ENCODE peak calls at places on chromosomes 11 and 22, in six cellular contexts. Y is H1, L is spleen, G is upper lobe of left lung, P is stomach, J is HCT116. X is an unnamed sample.
A peak's percentile ranks its signal among the peaks of the same experiment; 100 is the strongest.

GRCh38 chr11:12276356-12276755 is 101.0 kb upstream of the PARVA start:
- DNase-seq in Y (no peak), L (no peak), G (no peak), P (peak; percentile 22), J (no peak), X (no peak)

GRCh38 chr11:69873166-69874077 is 54.2 kb upstream of the FGF3 start:
- DNase-seq in Y (no peak), L (peak; percentile 47), G (no peak), P (peak; percentile 19), J (no peak), X (no peak)

GRCh38 chr11:45158891-45159605 is 12.6 kb downstream of the PRDM11 start:
- DNase-seq in Y (no peak), L (peak; percentile 70), G (no peak), P (no peak), J (no peak), X (no peak)

GRCh38 chr11:115580927-115581680 is 76.9 kb upstream of the CADM1 start:
- DNase-seq in Y (no peak), L (no peak), G (no peak), P (peak; percentile 51), J (no peak), X (no peak)

GRCh38 chr11:79438631-79439429 is 2.0 kb downstream of the TENM4 start:
- DNase-seq in Y (peak; percentile 73), L (no peak), G (peak; percentile 64), P (no peak), J (no peak), X (no peak)

GRCh38 chr11:46382644-46383403 is 1.4 kb downstream of the MDK start:
- DNase-seq in Y (peak; percentile 72), L (peak; percentile 74), G (peak; percentile 50), P (no peak), J (no peak), X (no peak)

GRCh38 chr22:37278261-37278660 is 4.0 kb upstream of the CYTH4 start:
- DNase-seq in Y (no peak), L (peak; percentile 6), G (no peak), P (no peak), J (no peak), X (no peak)

GRCh38 chr11:95794086-95794485 is 3.8 kb downstream of the CEP57 start:
- DNase-seq in Y (no peak), L (no peak), G (no peak), P (no peak), J (no peak), X (no peak)

GRCh38 chr22:30040499-30041055 is 39.7 kb upstream of the HORMAD2 start:
- DNase-seq in Y (no peak), L (no peak), G (no peak), P (no peak), J (no peak), X (no peak)

GRCh38 chr22:43275545-43275981 is 67.6 kb downstream of the SCUBE1 start:
- DNase-seq in Y (peak; percentile 74), L (no peak), G (no peak), P (no peak), J (peak; percentile 56), X (no peak)

GRCh38 chr11:1003159-1003558 is 33.4 kb downstream of the MUC6 start:
- DNase-seq in Y (no peak), L (no peak), G (peak; percentile 72), P (no peak), J (no peak), X (no peak)

GRCh38 chr11:83572521-83572920 is 286.4 kb upstream of the CCDC90B start:
- DNase-seq in Y (no peak), L (no peak), G (no peak), P (no peak), J (no peak), X (no peak)

GRCh38 chr11:11483622-11484021 is 130.6 kb upstream of the CSNK2A3 start:
- DNase-seq in Y (no peak), L (no peak), G (no peak), P (no peak), J (no peak), X (no peak)

GRCh38 chr11:107849791-107850190 is 8.8 kb downstream of the SLC35F2 start:
- DNase-seq in Y (no peak), L (no peak), G (no peak), P (no peak), J (no peak), X (no peak)

GRCh38 chr22:17795661-17796548 is 21.6 kb upstream of the BID start:
- DNase-seq in Y (no peak), L (no peak), G (no peak), P (no peak), J (no peak), X (no peak)

GRCh38 chr11:26964335-26964734 is 29.6 kb upstream of the FIBIN start:
- DNase-seq in Y (no peak), L (no peak), G (no peak), P (no peak), J (no peak), X (no peak)

GRCh38 chr22:21646608-21647590 is 4.8 kb downstream of the SDF2L1 start:
- DNase-seq in Y (peak; percentile 82), L (no peak), G (no peak), P (peak; percentile 83), J (peak; percentile 66), X (peak; percentile 32)

GRCh38 chr22:19201858-19202798 is 23.6 kb upstream of the SLC25A1 start:
- DNase-seq in Y (no peak), L (no peak), G (no peak), P (no peak), J (no peak), X (no peak)

GRCh38 chr11:5367461-5368074 is 16.0 kb upstream of the OR51M1 start:
- DNase-seq in Y (no peak), L (no peak), G (no peak), P (no peak), J (no peak), X (no peak)

GRCh38 chr11:47494996-47495855 is 46.3 kb upstream of the RAPSN start:
- DNase-seq in Y (no peak), L (no peak), G (no peak), P (no peak), J (no peak), X (no peak)

GRCh38 chr11:94794287-94795168 is 26.4 kb downstream of the AMOTL1 start:
- DNase-seq in Y (no peak), L (no peak), G (no peak), P (peak; percentile 77), J (peak; percentile 82), X (no peak)

GRCh38 chr11:133947298-133947905 is 9.4 kb downstream of the IGSF9B start:
- DNase-seq in Y (peak; percentile 87), L (peak; percentile 77), G (no peak), P (no peak), J (no peak), X (no peak)

DNA sequence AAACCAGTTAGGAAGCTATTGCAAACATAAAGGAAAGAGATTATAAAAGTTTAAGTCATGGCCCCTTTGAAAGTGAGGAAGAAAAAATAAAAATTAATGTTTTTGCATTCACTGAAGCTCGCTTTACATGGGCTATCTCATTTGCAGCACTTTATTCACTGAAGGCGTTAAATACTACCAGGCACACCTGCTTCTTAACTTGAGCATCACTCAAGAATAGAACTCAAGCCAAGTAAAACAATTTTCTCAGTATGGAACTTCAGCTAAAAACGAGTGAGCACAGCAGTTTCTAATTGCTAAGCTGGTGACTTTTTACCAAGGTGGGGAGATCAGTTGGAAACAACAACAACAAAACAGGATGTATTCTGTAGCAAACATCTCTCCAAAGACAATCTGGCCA is 405.6 kb downstream of the RAB38 start:
- DNase-seq in Y (no peak), L (no peak), G (no peak), P (no peak), J (no peak), X (no peak)
- TF ChIP-seq POLR2A in Y (no peak), L (no peak), G (no peak), P (no peak), J (no peak), X (no peak)

GRCh38 chr22:38868286-38868721 is 3.7 kb downstream of the CBX6 start:
- DNase-seq in Y (no peak), L (no peak), G (no peak), P (no peak), J (no peak), X (no peak)

GRCh38 chr22:38870791-38871359 is 1.1 kb downstream of the CBX6 start:
- DNase-seq in Y (no peak), L (no peak), G (no peak), P (peak; percentile 9), J (no peak), X (no peak)

GRCh38 chr22:38870312-38870741 is 1.7 kb downstream of the CBX6 start:
- DNase-seq in Y (peak; percentile 93), L (peak; percentile 96), G (no peak), P (peak; percentile 92), J (peak; percentile 71), X (no peak)

GRCh38 chr22:38868886-38869381 is 3.1 kb downstream of the CBX6 start:
- DNase-seq in Y (peak; percentile 94), L (peak; percentile 95), G (peak; percentile 79), P (peak; percentile 86), J (peak; percentile 40), X (no peak)

DNA sequence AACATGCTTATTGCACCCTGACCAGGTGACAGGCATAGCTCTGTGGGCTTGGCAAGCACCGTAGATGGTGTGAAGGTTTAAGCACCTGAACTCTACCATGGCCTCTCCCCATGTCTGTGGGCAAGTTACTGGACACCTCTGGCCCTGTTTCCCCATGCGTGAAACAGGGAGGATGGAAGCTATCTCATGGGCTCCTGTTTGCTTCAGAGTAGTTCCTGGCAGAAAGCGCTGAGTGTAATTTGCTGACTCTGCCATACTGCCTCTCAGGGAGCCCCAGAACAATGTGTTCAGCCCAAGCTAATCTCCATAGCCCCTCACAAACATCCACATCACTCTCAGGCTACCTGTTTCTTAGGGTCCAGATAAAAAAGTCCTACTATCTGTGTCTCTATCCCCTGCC is 2.4 kb downstream of the CBX6 start:
- DNase-seq in Y (no peak), L (no peak), G (no peak), P (no peak), J (no peak), X (no peak)
- H3K4me3 ChIP-seq in Y (no peak overlapping the region), L (no peak overlapping the region), G (no peak overlapping the region), P (peak overlapping the region; percentile 77), J (no peak overlapping the region), X (no peak overlapping the region)

GRCh38 chr11:122128146-122128545 is 12.1 kb upstream of the BLID start:
- DNase-seq in Y (no peak), L (no peak), G (no peak), P (no peak), J (no peak), X (no peak)
- TF ChIP-seq POLR2A in Y (no peak), L (no peak), G (no peak), P (no peak), J (no peak), X (no peak)

DNA sequence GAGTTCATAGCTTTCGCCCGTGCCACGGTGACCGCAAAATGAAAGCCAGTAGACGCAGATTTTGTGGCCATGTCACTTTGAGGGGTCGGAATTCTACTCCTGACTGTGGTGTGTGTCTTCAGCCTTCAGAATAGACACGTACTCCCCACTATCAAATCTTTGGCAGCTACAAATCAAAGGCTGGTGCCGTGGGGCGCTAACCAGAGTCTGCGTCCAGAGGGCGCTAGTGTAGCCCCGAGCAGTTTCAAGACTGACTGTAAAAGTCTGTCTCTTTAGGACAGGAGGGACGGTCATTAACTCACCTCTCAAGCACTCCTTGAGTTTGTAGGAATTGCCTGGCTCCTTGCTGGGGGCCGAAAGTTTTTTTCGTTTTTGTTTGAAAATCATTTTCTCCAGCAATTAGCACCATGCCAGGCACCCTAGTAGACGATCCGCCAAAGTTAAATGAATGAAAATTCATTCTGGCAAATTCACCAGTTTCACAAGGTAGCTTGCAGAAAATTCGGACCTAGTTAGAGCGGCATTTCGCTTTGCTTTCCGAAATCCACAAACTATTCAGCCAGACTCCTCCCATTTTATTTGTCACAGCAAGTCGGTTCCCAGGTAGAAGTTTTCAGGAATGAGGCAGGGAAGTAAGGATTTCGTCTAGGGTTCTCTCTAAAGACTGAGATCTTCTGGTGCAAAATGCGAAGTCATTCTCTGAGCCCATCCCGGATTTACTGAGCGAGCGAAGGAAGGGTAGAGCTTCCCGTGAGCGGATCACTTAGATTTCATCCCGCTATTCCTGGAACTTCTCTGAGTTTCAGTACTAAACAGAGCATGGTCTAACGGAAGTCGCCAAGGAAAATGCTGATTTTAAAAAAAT is 2.8 kb upstream of the CALCA start:
- DNase-seq in Y (peak; percentile 85), L (peak; percentile 76), G (no peak), P (peak; percentile 49), J (peak; percentile 54), X (no peak)
- H3K4me3 ChIP-seq in Y (peak overlapping the region; percentile 55), L (peak overlapping the region; percentile 25), G (no peak overlapping the region), P (peak overlapping the region; percentile 36), J (no peak overlapping the region), X (peak overlapping the region; percentile 22)

X was measured in esophagus squamous epithelium.